ENCODE peak calls at places on chromosomes 2 and 18, in ten cellular contexts. One of them, this sample, is unnamed.

GRCh38 chr2:25938345-25938744 is 44.0 kb downstream of the KIF3C start:
- DNase-seq in A549: no peak
- DNase-seq in HCT116: no peak
- DNase-seq in K562: no peak
- DNase-seq in gastrocnemius medialis: peak
- DNase-seq in Peyer's patch: no peak
- DNase-seq in esophagus muscularis mucosa: no peak
- DNase-seq in uterus: no peak
- DNase-seq in heart left ventricle: peak
- DNase-seq in transverse colon: no peak
- DNase-seq in this sample: no peak

GRCh38 chr2:101823347-101823791 is 125.9 kb downstream of the MAP4K4 start:
- DNase-seq in A549: peak
- DNase-seq in HCT116: peak
- DNase-seq in K562: peak
- DNase-seq in gastrocnemius medialis: peak
- DNase-seq in Peyer's patch: peak
- DNase-seq in esophagus muscularis mucosa: no peak
- DNase-seq in uterus: peak
- DNase-seq in heart left ventricle: peak
- DNase-seq in transverse colon: peak
- DNase-seq in this sample: peak

GRCh38 chr18:9335255-9336045 is 877 bp downstream of the TWSG1 start:
- DNase-seq in A549: no peak
- DNase-seq in HCT116: no peak
- DNase-seq in K562: peak
- DNase-seq in gastrocnemius medialis: no peak
- DNase-seq in Peyer's patch: no peak
- DNase-seq in esophagus muscularis mucosa: no peak
- DNase-seq in uterus: no peak
- DNase-seq in heart left ventricle: no peak
- DNase-seq in transverse colon: no peak
- DNase-seq in this sample: no peak

GRCh38 chr18:408367-408766 is 92.1 kb downstream of the COLEC12 start:
- DNase-seq in A549: no peak
- DNase-seq in HCT116: no peak
- DNase-seq in K562: no peak
- DNase-seq in gastrocnemius medialis: no peak
- DNase-seq in Peyer's patch: no peak
- DNase-seq in esophagus muscularis mucosa: no peak
- DNase-seq in uterus: no peak
- DNase-seq in heart left ventricle: no peak
- DNase-seq in transverse colon: no peak
- DNase-seq in this sample: no peak

GRCh38 chr2:149383340-149383739 is 53.0 kb downstream of the LYPD6 start:
- DNase-seq in A549: no peak
- DNase-seq in HCT116: no peak
- DNase-seq in K562: no peak
- DNase-seq in gastrocnemius medialis: no peak
- DNase-seq in Peyer's patch: no peak
- DNase-seq in esophagus muscularis mucosa: no peak
- DNase-seq in uterus: no peak
- DNase-seq in heart left ventricle: no peak
- DNase-seq in transverse colon: no peak
- DNase-seq in this sample: no peak

GRCh38 chr18:67425724-67426123 is 90.8 kb downstream of the DSEL start:
- DNase-seq in A549: peak
- DNase-seq in HCT116: no peak
- DNase-seq in K562: no peak
- DNase-seq in gastrocnemius medialis: no peak
- DNase-seq in Peyer's patch: no peak
- DNase-seq in esophagus muscularis mucosa: no peak
- DNase-seq in uterus: no peak
- DNase-seq in heart left ventricle: no peak
- DNase-seq in transverse colon: no peak
- DNase-seq in this sample: no peak

GRCh38 chr2:65710779-65711295 is 278.4 kb upstream of the SPRED2 start:
- DNase-seq in A549: peak
- DNase-seq in HCT116: peak
- DNase-seq in K562: peak
- DNase-seq in gastrocnemius medialis: no peak
- DNase-seq in Peyer's patch: no peak
- DNase-seq in esophagus muscularis mucosa: no peak
- DNase-seq in uterus: no peak
- DNase-seq in heart left ventricle: no peak
- DNase-seq in transverse colon: no peak
- DNase-seq in this sample: no peak

GRCh38 chr2:72980535-72981217 is 63.4 kb downstream of the EMX1 start:
- DNase-seq in A549: no peak
- DNase-seq in HCT116: peak
- DNase-seq in K562: no peak
- DNase-seq in gastrocnemius medialis: no peak
- DNase-seq in Peyer's patch: no peak
- DNase-seq in esophagus muscularis mucosa: no peak
- DNase-seq in uterus: no peak
- DNase-seq in heart left ventricle: peak
- DNase-seq in transverse colon: no peak
- DNase-seq in this sample: no peak

GRCh38 chr2:173719471-173719870 is 245.7 kb downstream of the SP3 start:
- DNase-seq in A549: no peak
- DNase-seq in HCT116: no peak
- DNase-seq in K562: no peak
- DNase-seq in gastrocnemius medialis: no peak
- DNase-seq in Peyer's patch: no peak
- DNase-seq in esophagus muscularis mucosa: no peak
- DNase-seq in uterus: no peak
- DNase-seq in heart left ventricle: no peak
- DNase-seq in transverse colon: no peak
- DNase-seq in this sample: no peak

GRCh38 chr2:173715483-173715882 is 249.7 kb downstream of the SP3 start:
- DNase-seq in A549: no peak
- DNase-seq in HCT116: no peak
- DNase-seq in K562: no peak
- DNase-seq in gastrocnemius medialis: no peak
- DNase-seq in Peyer's patch: no peak
- DNase-seq in esophagus muscularis mucosa: no peak
- DNase-seq in uterus: no peak
- DNase-seq in heart left ventricle: no peak
- DNase-seq in transverse colon: no peak
- DNase-seq in this sample: no peak

GRCh38 chr2:173716458-173717052 is 248.6 kb downstream of the SP3 start:
- DNase-seq in A549: peak
- DNase-seq in HCT116: no peak
- DNase-seq in K562: no peak
- DNase-seq in gastrocnemius medialis: no peak
- DNase-seq in Peyer's patch: no peak
- DNase-seq in esophagus muscularis mucosa: no peak
- DNase-seq in uterus: no peak
- DNase-seq in heart left ventricle: no peak
- DNase-seq in transverse colon: no peak
- DNase-seq in this sample: no peak

GRCh38 chr2:173720310-173720709 is 244.9 kb downstream of the SP3 start:
- DNase-seq in A549: no peak
- DNase-seq in HCT116: no peak
- DNase-seq in K562: no peak
- DNase-seq in gastrocnemius medialis: no peak
- DNase-seq in Peyer's patch: no peak
- DNase-seq in esophagus muscularis mucosa: no peak
- DNase-seq in uterus: no peak
- DNase-seq in heart left ventricle: no peak
- DNase-seq in transverse colon: no peak
- DNase-seq in this sample: no peak
- TF ChIP-seq CTCF in A549: no peak
- TF ChIP-seq CTCF in HCT116: no peak
- TF ChIP-seq CTCF in K562: no peak
- TF ChIP-seq CTCF in gastrocnemius medialis: no peak
- TF ChIP-seq CTCF in Peyer's patch: no peak
- TF ChIP-seq CTCF in esophagus muscularis mucosa: no peak
- TF ChIP-seq CTCF in uterus: no peak
- TF ChIP-seq CTCF in heart left ventricle: no peak
- TF ChIP-seq CTCF in transverse colon: no peak
- TF ChIP-seq CTCF in this sample: no peak

GRCh38 chr2:216569765-216570164 is 63.5 kb upstream of the IGFBP2 start:
- DNase-seq in A549: no peak
- DNase-seq in HCT116: no peak
- DNase-seq in K562: no peak
- DNase-seq in gastrocnemius medialis: no peak
- DNase-seq in Peyer's patch: no peak
- DNase-seq in esophagus muscularis mucosa: no peak
- DNase-seq in uterus: no peak
- DNase-seq in heart left ventricle: no peak
- DNase-seq in transverse colon: no peak
- DNase-seq in this sample: no peak

GRCh38 chr2:216571178-216571908 is 61.9 kb upstream of the IGFBP2 start:
- DNase-seq in A549: no peak
- DNase-seq in HCT116: no peak
- DNase-seq in K562: no peak
- DNase-seq in gastrocnemius medialis: no peak
- DNase-seq in Peyer's patch: no peak
- DNase-seq in esophagus muscularis mucosa: no peak
- DNase-seq in uterus: no peak
- DNase-seq in heart left ventricle: no peak
- DNase-seq in transverse colon: no peak
- DNase-seq in this sample: no peak

GRCh38 chr2:216571909-216572513 is 61.2 kb upstream of the IGFBP2 start:
- DNase-seq in A549: no peak
- DNase-seq in HCT116: no peak
- DNase-seq in K562: no peak
- DNase-seq in gastrocnemius medialis: no peak
- DNase-seq in Peyer's patch: no peak
- DNase-seq in esophagus muscularis mucosa: no peak
- DNase-seq in uterus: no peak
- DNase-seq in heart left ventricle: no peak
- DNase-seq in transverse colon: no peak
- DNase-seq in this sample: no peak

GRCh38 chr2:216568563-216568962 is 64.7 kb upstream of the IGFBP2 start:
- DNase-seq in A549: no peak
- DNase-seq in HCT116: no peak
- DNase-seq in K562: no peak
- DNase-seq in gastrocnemius medialis: no peak
- DNase-seq in Peyer's patch: no peak
- DNase-seq in esophagus muscularis mucosa: no peak
- DNase-seq in uterus: no peak
- DNase-seq in heart left ventricle: no peak
- DNase-seq in transverse colon: no peak
- DNase-seq in this sample: no peak

GRCh38 chr2:216570357-216570756 is 62.9 kb upstream of the IGFBP2 start:
- DNase-seq in A549: no peak
- DNase-seq in HCT116: no peak
- DNase-seq in K562: no peak
- DNase-seq in gastrocnemius medialis: no peak
- DNase-seq in Peyer's patch: no peak
- DNase-seq in esophagus muscularis mucosa: no peak
- DNase-seq in uterus: no peak
- DNase-seq in heart left ventricle: no peak
- DNase-seq in transverse colon: no peak
- DNase-seq in this sample: no peak
- TF ChIP-seq POLR2A in A549: no peak
- TF ChIP-seq POLR2A in HCT116: no peak
- TF ChIP-seq POLR2A in K562: no peak
- TF ChIP-seq POLR2A in gastrocnemius medialis: no peak
- TF ChIP-seq POLR2A in Peyer's patch: no peak
- TF ChIP-seq POLR2A in esophagus muscularis mucosa: no peak
- TF ChIP-seq POLR2A in uterus: no peak
- TF ChIP-seq POLR2A in heart left ventricle: no peak
- TF ChIP-seq POLR2A in transverse colon: no peak
- TF ChIP-seq POLR2A in this sample: no peak

GRCh38 chr2:9797086-9797485 is 46.2 kb upstream of the TAF1B start:
- DNase-seq in A549: no peak
- DNase-seq in HCT116: no peak
- DNase-seq in K562: no peak
- DNase-seq in gastrocnemius medialis: no peak
- DNase-seq in Peyer's patch: no peak
- DNase-seq in esophagus muscularis mucosa: no peak
- DNase-seq in uterus: no peak
- DNase-seq in heart left ventricle: peak
- DNase-seq in transverse colon: no peak
- DNase-seq in this sample: no peak

GRCh38 chr2:9797681-9798556 is 45.4 kb upstream of the TAF1B start:
- DNase-seq in A549: no peak
- DNase-seq in HCT116: no peak
- DNase-seq in K562: no peak
- DNase-seq in gastrocnemius medialis: no peak
- DNase-seq in Peyer's patch: no peak
- DNase-seq in esophagus muscularis mucosa: no peak
- DNase-seq in uterus: no peak
- DNase-seq in heart left ventricle: peak
- DNase-seq in transverse colon: no peak
- DNase-seq in this sample: no peak

GRCh38 chr2:9799729-9800632 is 43.3 kb upstream of the TAF1B start:
- DNase-seq in A549: peak
- DNase-seq in HCT116: peak
- DNase-seq in K562: peak
- DNase-seq in gastrocnemius medialis: peak
- DNase-seq in Peyer's patch: peak
- DNase-seq in esophagus muscularis mucosa: peak
- DNase-seq in uterus: peak
- DNase-seq in heart left ventricle: peak
- DNase-seq in transverse colon: peak
- DNase-seq in this sample: peak

GRCh38 chr2:9800639-9800974 is 42.7 kb upstream of the TAF1B start:
- DNase-seq in A549: no peak
- DNase-seq in HCT116: no peak
- DNase-seq in K562: no peak
- DNase-seq in gastrocnemius medialis: no peak
- DNase-seq in Peyer's patch: no peak
- DNase-seq in esophagus muscularis mucosa: no peak
- DNase-seq in uterus: no peak
- DNase-seq in heart left ventricle: peak
- DNase-seq in transverse colon: no peak
- DNase-seq in this sample: no peak

GRCh38 chr2:9799011-9799596 is 44.2 kb upstream of the TAF1B start:
- DNase-seq in A549: no peak
- DNase-seq in HCT116: no peak
- DNase-seq in K562: no peak
- DNase-seq in gastrocnemius medialis: no peak
- DNase-seq in Peyer's patch: no peak
- DNase-seq in esophagus muscularis mucosa: no peak
- DNase-seq in uterus: no peak
- DNase-seq in heart left ventricle: peak
- DNase-seq in transverse colon: no peak
- DNase-seq in this sample: no peak
- H3K4me3 ChIP-seq in A549: no peak
- H3K4me3 ChIP-seq in HCT116: no peak
- H3K4me3 ChIP-seq in K562: no peak
- H3K4me3 ChIP-seq in gastrocnemius medialis: no peak
- H3K4me3 ChIP-seq in Peyer's patch: peak
- H3K4me3 ChIP-seq in esophagus muscularis mucosa: no peak
- H3K4me3 ChIP-seq in uterus: no peak
- H3K4me3 ChIP-seq in heart left ventricle: peak
- H3K4me3 ChIP-seq in transverse colon: no peak
- H3K4me3 ChIP-seq in this sample: no peak

DNA sequence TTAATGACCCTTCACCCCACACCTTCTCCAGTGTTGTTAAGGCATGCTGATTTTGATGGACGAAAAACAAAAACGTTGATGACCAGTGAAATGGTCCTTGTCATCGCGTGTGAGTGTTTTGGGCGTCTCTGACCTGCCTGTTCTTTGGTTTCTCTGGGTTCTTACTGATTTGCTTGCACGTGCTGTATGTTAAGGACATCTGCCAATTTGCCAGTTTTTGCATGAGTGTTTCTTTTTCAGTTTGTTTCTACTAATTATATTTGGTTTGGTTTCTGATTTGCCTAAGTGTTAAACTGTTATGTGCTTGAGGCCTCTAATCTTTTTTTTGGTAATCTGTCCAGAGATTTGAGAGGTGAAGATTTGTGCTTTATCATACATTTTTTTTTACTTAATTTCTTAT is 14.6 kb downstream of the TRAF3IP1 start:
- DNase-seq in A549: no peak
- DNase-seq in HCT116: no peak
- DNase-seq in K562: no peak
- DNase-seq in gastrocnemius medialis: no peak
- DNase-seq in Peyer's patch: no peak
- DNase-seq in esophagus muscularis mucosa: no peak
- DNase-seq in uterus: no peak
- DNase-seq in heart left ventricle: no peak
- DNase-seq in transverse colon: no peak
- DNase-seq in this sample: no peak
- TF ChIP-seq CTCF in A549: no peak
- TF ChIP-seq CTCF in HCT116: no peak
- TF ChIP-seq CTCF in K562: no peak
- TF ChIP-seq CTCF in gastrocnemius medialis: no peak
- TF ChIP-seq CTCF in Peyer's patch: no peak
- TF ChIP-seq CTCF in esophagus muscularis mucosa: no peak
- TF ChIP-seq CTCF in uterus: no peak
- TF ChIP-seq CTCF in heart left ventricle: no peak
- TF ChIP-seq CTCF in transverse colon: no peak
- TF ChIP-seq CTCF in this sample: no peak

This sample was measured in lower leg skin.